ENCODE peak calls at places on chromosomes 6 and 20, in ten cellular contexts. R, E, I, C, G, O, V, Q, N and A are unnamed samples.

GRCh38 chr6:53410508-53411258 is 61.9 kb upstream of the ELOVL5 start:
- DNase-seq in R (no peak), E (peak), I (peak), C (no peak), G (peak), O (peak), V (peak), Q (peak), N (peak), A (peak)

GRCh38 chr20:1119128-1119505 is 715 bp downstream of the PSMF1 start:
- DNase-seq in R (no peak), E (no peak), I (no peak), C (no peak), G (no peak), O (no peak), V (peak), Q (no peak), N (no peak), A (no peak)

GRCh38 chr6:73585566-73586415 is 65.0 kb upstream of the EEF1A1 start:
- DNase-seq in R (peak), E (peak), I (peak), C (no peak), G (no peak), O (peak), V (peak), Q (peak), N (peak), A (peak)

GRCh38 chr20:38303908-38304379 is at the start of gene BPI:
- DNase-seq in R (peak), E (no peak), I (no peak), C (no peak), G (no peak), O (peak), V (no peak), Q (no peak), N (no peak), A (no peak)

GRCh38 chr6:157753291-157753690 is 69.8 kb upstream of the SNX9 start:
- DNase-seq in R (no peak), E (no peak), I (no peak), C (no peak), G (no peak), O (no peak), V (no peak), Q (no peak), N (no peak), A (no peak)

GRCh38 chr6:116363759-116364158 is 7.0 kb upstream of the DSE start:
- DNase-seq in R (no peak), E (no peak), I (no peak), C (no peak), G (no peak), O (peak), V (no peak), Q (no peak), N (no peak), A (no peak)

GRCh38 chr6:39937686-39938333 is 3.5 kb upstream of the MOCS1 start:
- DNase-seq in R (no peak), E (no peak), I (no peak), C (no peak), G (no peak), O (no peak), V (no peak), Q (no peak), N (no peak), A (no peak)

GRCh38 chr6:155528982-155529453 is 73.4 kb upstream of the NOX3 start:
- DNase-seq in R (no peak), E (no peak), I (no peak), C (no peak), G (no peak), O (peak), V (no peak), Q (no peak), N (peak), A (peak)

GRCh38 chr20:33731693-33732165 is at the start of gene ZNF341:
- DNase-seq in R (peak), E (peak), I (peak), C (peak), G (peak), O (peak), V (peak), Q (peak), N (peak), A (peak)